ENCODE peak calls at places on chromosomes 1 and 21, in eight cellular contexts. One of them, this sample, is unnamed.

GRCh38 chr1:226584164-226584563 is 35.6 kb downstream of the STUM start:
- DNase-seq in NCI-H187: no peak
- DNase-seq in RWPE1: no peak
- DNase-seq in pulmonary artery endothelial cell: no peak
- DNase-seq in cardiac muscle cell: no peak
- DNase-seq in GM12891: no peak
- DNase-seq in WTC11: no peak
- DNase-seq in PC-9: no peak
- DNase-seq in this sample: no peak

GRCh38 chr1:173427146-173428054 is 49.7 kb upstream of the PRDX6 start:
- DNase-seq in NCI-H187: no peak
- DNase-seq in RWPE1: no peak
- DNase-seq in pulmonary artery endothelial cell: no peak
- DNase-seq in cardiac muscle cell: no peak
- DNase-seq in GM12891: no peak
- DNase-seq in WTC11: no peak
- DNase-seq in PC-9: no peak
- DNase-seq in this sample: no peak

GRCh38 chr1:109491372-109491771 is 2.5 kb upstream of the CYB561D1 start:
- DNase-seq in NCI-H187: no peak
- DNase-seq in RWPE1: no peak
- DNase-seq in pulmonary artery endothelial cell: no peak
- DNase-seq in cardiac muscle cell: no peak
- DNase-seq in GM12891: no peak
- DNase-seq in WTC11: no peak
- DNase-seq in PC-9: no peak
- DNase-seq in this sample: no peak

GRCh38 chr1:227192163-227192562 is 126.1 kb downstream of the CDC42BPA start:
- DNase-seq in NCI-H187: no peak
- DNase-seq in RWPE1: peak; percentile 66
- DNase-seq in pulmonary artery endothelial cell: no peak
- DNase-seq in cardiac muscle cell: no peak
- DNase-seq in GM12891: no peak
- DNase-seq in WTC11: no peak
- DNase-seq in PC-9: no peak
- DNase-seq in this sample: peak; percentile 86

GRCh38 chr1:11878081-11878890 is 19.5 kb upstream of the NPPB start:
- DNase-seq in NCI-H187: no peak
- DNase-seq in RWPE1: no peak
- DNase-seq in pulmonary artery endothelial cell: no peak
- DNase-seq in cardiac muscle cell: no peak
- DNase-seq in GM12891: no peak
- DNase-seq in WTC11: no peak
- DNase-seq in PC-9: no peak
- DNase-seq in this sample: no peak

GRCh38 chr21:34885125-34885524 is 164.0 kb downstream of the RUNX1 start:
- DNase-seq in NCI-H187: no peak
- DNase-seq in RWPE1: no peak
- DNase-seq in pulmonary artery endothelial cell: no peak
- DNase-seq in cardiac muscle cell: no peak
- DNase-seq in GM12891: no peak
- DNase-seq in WTC11: no peak
- DNase-seq in PC-9: no peak
- DNase-seq in this sample: no peak

GRCh38 chr1:219465247-219466093 is 147.4 kb downstream of the ZC3H11B start:
- DNase-seq in NCI-H187: no peak
- DNase-seq in RWPE1: no peak
- DNase-seq in pulmonary artery endothelial cell: no peak
- DNase-seq in cardiac muscle cell: no peak
- DNase-seq in GM12891: no peak
- DNase-seq in WTC11: no peak
- DNase-seq in PC-9: no peak
- DNase-seq in this sample: peak; percentile 57

GRCh38 chr1:44040856-44041255 is 9.6 kb upstream of the SLC6A9 start:
- DNase-seq in NCI-H187: no peak
- DNase-seq in RWPE1: no peak
- DNase-seq in pulmonary artery endothelial cell: no peak
- DNase-seq in cardiac muscle cell: no peak
- DNase-seq in GM12891: no peak
- DNase-seq in WTC11: no peak
- DNase-seq in PC-9: no peak
- DNase-seq in this sample: no peak

GRCh38 chr1:64986903-64987871 is 20.8 kb upstream of the JAK1 start:
- DNase-seq in NCI-H187: no peak
- DNase-seq in RWPE1: no peak
- DNase-seq in pulmonary artery endothelial cell: no peak
- DNase-seq in cardiac muscle cell: no peak
- DNase-seq in GM12891: no peak
- DNase-seq in WTC11: no peak
- DNase-seq in PC-9: no peak
- DNase-seq in this sample: no peak

This sample was measured in epithelial cell of prostate.